ENCODE peak calls at places on chromosomes 11 and 22, in six cellular contexts. One of them, this sample, is unnamed.

GRCh38 chr11:26778000-26778757 is 56.3 kb upstream of the SLC5A12 start:
- DNase-seq in adipocyte: peak
- DNase-seq in fibroblast of the aortic adventitia: peak
- DNase-seq in AG10803: peak
- DNase-seq in heart right ventricle: no peak
- DNase-seq in bronchial epithelial cell: peak
- DNase-seq in this sample: peak

GRCh38 chr11:132997396-132997795 is 534.9 kb downstream of the OPCML start:
- DNase-seq in adipocyte: no peak
- DNase-seq in fibroblast of the aortic adventitia: no peak
- DNase-seq in bronchial epithelial cell: no peak
- DNase-seq in AG10803: no peak
- DNase-seq in heart right ventricle: no peak
- DNase-seq in this sample: no peak

GRCh38 chr11:89489930-89490329 is 1.2 kb downstream of the NOX4 start:
- DNase-seq in AG10803: no peak
- DNase-seq in heart right ventricle: no peak
- DNase-seq in adipocyte: no peak
- DNase-seq in bronchial epithelial cell: peak
- DNase-seq in fibroblast of the aortic adventitia: peak
- DNase-seq in this sample: no peak

GRCh38 chr11:112453601-112454577 is 193.2 kb upstream of the PLET1 start:
- DNase-seq in heart right ventricle: peak
- DNase-seq in AG10803: peak
- DNase-seq in fibroblast of the aortic adventitia: peak
- DNase-seq in bronchial epithelial cell: peak
- DNase-seq in adipocyte: peak
- DNase-seq in this sample: no peak

GRCh38 chr22:19785461-19786263 is 25.1 kb downstream of the TBX1 start:
- DNase-seq in fibroblast of the aortic adventitia: no peak
- DNase-seq in AG10803: no peak
- DNase-seq in heart right ventricle: no peak
- DNase-seq in adipocyte: no peak
- DNase-seq in bronchial epithelial cell: no peak
- DNase-seq in this sample: no peak

GRCh38 chr11:38014405-38014804 is 1416.4 kb upstream of the RAG2 start:
- DNase-seq in heart right ventricle: no peak
- DNase-seq in bronchial epithelial cell: no peak
- DNase-seq in adipocyte: peak
- DNase-seq in fibroblast of the aortic adventitia: peak
- DNase-seq in AG10803: peak
- DNase-seq in this sample: peak

GRCh38 chr11:69694781-69695180 is 9.0 kb downstream of the FGF19 start:
- DNase-seq in bronchial epithelial cell: no peak
- DNase-seq in heart right ventricle: no peak
- DNase-seq in adipocyte: no peak
- DNase-seq in fibroblast of the aortic adventitia: no peak
- DNase-seq in AG10803: no peak
- DNase-seq in this sample: no peak

GRCh38 chr11:70483077-70483861 is 84.9 kb downstream of the CTTN start:
- DNase-seq in heart right ventricle: peak
- DNase-seq in adipocyte: no peak
- DNase-seq in bronchial epithelial cell: peak
- DNase-seq in fibroblast of the aortic adventitia: peak
- DNase-seq in AG10803: peak
- DNase-seq in this sample: no peak

GRCh38 chr22:50218996-50219727 is 18.4 kb downstream of the SELENOO start:
- DNase-seq in adipocyte: peak
- DNase-seq in fibroblast of the aortic adventitia: peak
- DNase-seq in heart right ventricle: peak
- DNase-seq in bronchial epithelial cell: peak
- DNase-seq in AG10803: peak
- DNase-seq in this sample: peak

GRCh38 chr22:38172489-38173155 is 9.0 kb downstream of the PLA2G6 start:
- DNase-seq in adipocyte: no peak
- DNase-seq in AG10803: peak
- DNase-seq in heart right ventricle: peak
- DNase-seq in fibroblast of the aortic adventitia: no peak
- DNase-seq in bronchial epithelial cell: peak
- DNase-seq in this sample: no peak

GRCh38 chr11:78110351-78110750 is 29.1 kb downstream of the ALG8 start:
- DNase-seq in adipocyte: no peak
- DNase-seq in fibroblast of the aortic adventitia: no peak
- DNase-seq in bronchial epithelial cell: peak
- DNase-seq in heart right ventricle: no peak
- DNase-seq in AG10803: no peak
- DNase-seq in this sample: no peak

GRCh38 chr11:112025682-112026081 is 474 bp downstream of the DLAT start:
- DNase-seq in adipocyte: peak
- DNase-seq in fibroblast of the aortic adventitia: peak
- DNase-seq in bronchial epithelial cell: peak
- DNase-seq in heart right ventricle: no peak
- DNase-seq in AG10803: peak
- DNase-seq in this sample: no peak

GRCh38 chr22:34975721-34976120 is 90.2 kb upstream of the ISX start:
- DNase-seq in AG10803: peak
- DNase-seq in fibroblast of the aortic adventitia: no peak
- DNase-seq in heart right ventricle: no peak
- DNase-seq in adipocyte: peak
- DNase-seq in bronchial epithelial cell: peak
- DNase-seq in this sample: no peak

GRCh38 chr11:13717331-13717730 is 48.9 kb downstream of the FAR1 start:
- DNase-seq in fibroblast of the aortic adventitia: peak
- DNase-seq in AG10803: peak
- DNase-seq in bronchial epithelial cell: peak
- DNase-seq in heart right ventricle: no peak
- DNase-seq in adipocyte: peak
- DNase-seq in this sample: peak

GRCh38 chr11:69075421-69076128 is 26.8 kb downstream of the TPCN2 start:
- DNase-seq in bronchial epithelial cell: no peak
- DNase-seq in fibroblast of the aortic adventitia: peak
- DNase-seq in AG10803: peak
- DNase-seq in heart right ventricle: peak
- DNase-seq in adipocyte: peak
- DNase-seq in this sample: peak

GRCh38 chr11:119854521-119854920 is 125.5 kb upstream of the NECTIN1 start:
- DNase-seq in fibroblast of the aortic adventitia: no peak
- DNase-seq in adipocyte: no peak
- DNase-seq in bronchial epithelial cell: peak
- DNase-seq in AG10803: no peak
- DNase-seq in heart right ventricle: no peak
- DNase-seq in this sample: no peak

GRCh38 chr11:20021212-20021611 is 139.1 kb downstream of the DBX1 start:
- DNase-seq in bronchial epithelial cell: peak
- DNase-seq in heart right ventricle: no peak
- DNase-seq in fibroblast of the aortic adventitia: no peak
- DNase-seq in AG10803: no peak
- DNase-seq in adipocyte: no peak
- DNase-seq in this sample: no peak

GRCh38 chr11:120525285-120526085 is 13.9 kb downstream of the GRIK4 start:
- DNase-seq in adipocyte: no peak
- DNase-seq in fibroblast of the aortic adventitia: no peak
- DNase-seq in AG10803: no peak
- DNase-seq in bronchial epithelial cell: no peak
- DNase-seq in heart right ventricle: no peak
- DNase-seq in this sample: no peak

GRCh38 chr22:22953796-22954195 is 66.2 kb downstream of the IGLL5 start:
- DNase-seq in AG10803: no peak
- DNase-seq in bronchial epithelial cell: no peak
- DNase-seq in adipocyte: no peak
- DNase-seq in heart right ventricle: no peak
- DNase-seq in fibroblast of the aortic adventitia: no peak
- DNase-seq in this sample: no peak

GRCh38 chr11:2929511-2929879 is 275 bp upstream of the PHLDA2 start:
- DNase-seq in AG10803: peak
- DNase-seq in adipocyte: peak
- DNase-seq in fibroblast of the aortic adventitia: peak
- DNase-seq in heart right ventricle: peak
- DNase-seq in bronchial epithelial cell: peak
- DNase-seq in this sample: no peak

GRCh38 chr22:41357191-41357590 is 24.6 kb upstream of the TEF start:
- DNase-seq in fibroblast of the aortic adventitia: no peak
- DNase-seq in heart right ventricle: no peak
- DNase-seq in adipocyte: no peak
- DNase-seq in bronchial epithelial cell: no peak
- DNase-seq in AG10803: no peak
- DNase-seq in this sample: no peak

GRCh38 chr22:41354979-41355378 is 26.8 kb upstream of the TEF start:
- DNase-seq in fibroblast of the aortic adventitia: no peak
- DNase-seq in AG10803: no peak
- DNase-seq in adipocyte: no peak
- DNase-seq in heart right ventricle: no peak
- DNase-seq in bronchial epithelial cell: no peak
- DNase-seq in this sample: no peak

GRCh38 chr22:41355895-41356294 is 25.8 kb upstream of the TEF start:
- DNase-seq in heart right ventricle: no peak
- DNase-seq in fibroblast of the aortic adventitia: no peak
- DNase-seq in AG10803: no peak
- DNase-seq in bronchial epithelial cell: no peak
- DNase-seq in adipocyte: no peak
- DNase-seq in this sample: no peak

GRCh38 chr22:41358927-41359326 is 22.8 kb upstream of the TEF start:
- DNase-seq in bronchial epithelial cell: no peak
- DNase-seq in adipocyte: no peak
- DNase-seq in AG10803: no peak
- DNase-seq in fibroblast of the aortic adventitia: no peak
- DNase-seq in heart right ventricle: no peak
- DNase-seq in this sample: no peak

DNA sequence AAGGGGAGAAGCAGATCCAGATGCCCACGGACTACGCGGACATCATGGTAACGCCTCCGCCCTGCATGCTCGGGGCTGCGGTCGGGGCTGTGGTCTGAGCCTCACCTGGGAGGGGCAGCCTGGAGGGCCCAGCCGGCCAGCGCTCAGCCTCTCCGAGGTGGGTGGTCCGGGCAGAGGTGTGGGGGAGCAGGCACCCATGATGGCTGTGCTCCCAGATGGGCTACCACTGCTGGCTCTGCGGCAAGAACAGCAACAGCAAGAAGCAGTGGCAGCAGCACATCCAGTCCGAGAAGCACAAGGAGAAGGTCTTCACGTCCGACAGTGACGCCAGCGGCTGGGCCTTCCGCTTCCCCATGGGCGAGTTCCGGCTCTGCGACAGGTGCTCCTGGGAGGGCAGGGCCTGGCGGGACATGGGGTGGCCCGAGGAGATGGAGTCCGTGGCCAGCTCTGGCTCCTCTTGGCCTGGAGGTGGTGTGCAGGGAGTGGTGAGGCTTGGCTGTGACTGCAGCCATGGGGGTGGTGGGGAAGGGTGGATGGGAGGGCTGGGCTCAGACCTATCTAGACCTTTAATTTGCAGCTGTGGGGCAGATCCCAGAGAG is 25.2 kb upstream of the TEF start:
- DNase-seq in bronchial epithelial cell: no peak
- DNase-seq in adipocyte: no peak
- DNase-seq in AG10803: no peak
- DNase-seq in fibroblast of the aortic adventitia: no peak
- DNase-seq in heart right ventricle: no peak
- DNase-seq in this sample: no peak
- H3K4me3 ChIP-seq in bronchial epithelial cell: no peak
- H3K4me3 ChIP-seq in adipocyte: no peak
- H3K4me3 ChIP-seq in AG10803: no peak
- H3K4me3 ChIP-seq in fibroblast of the aortic adventitia: no peak
- H3K4me3 ChIP-seq in heart right ventricle: no peak
- H3K4me3 ChIP-seq in this sample: no peak

GRCh38 chr11:134644489-134645456 is 232.7 kb upstream of the B3GAT1 start:
- DNase-seq in fibroblast of the aortic adventitia: no peak
- DNase-seq in bronchial epithelial cell: no peak
- DNase-seq in heart right ventricle: no peak
- DNase-seq in adipocyte: no peak
- DNase-seq in AG10803: no peak
- DNase-seq in this sample: no peak
- H3K4me3 ChIP-seq in fibroblast of the aortic adventitia: no peak
- H3K4me3 ChIP-seq in bronchial epithelial cell: no peak
- H3K4me3 ChIP-seq in heart right ventricle: no peak
- H3K4me3 ChIP-seq in adipocyte: no peak
- H3K4me3 ChIP-seq in AG10803: no peak
- H3K4me3 ChIP-seq in this sample: no peak

DNA sequence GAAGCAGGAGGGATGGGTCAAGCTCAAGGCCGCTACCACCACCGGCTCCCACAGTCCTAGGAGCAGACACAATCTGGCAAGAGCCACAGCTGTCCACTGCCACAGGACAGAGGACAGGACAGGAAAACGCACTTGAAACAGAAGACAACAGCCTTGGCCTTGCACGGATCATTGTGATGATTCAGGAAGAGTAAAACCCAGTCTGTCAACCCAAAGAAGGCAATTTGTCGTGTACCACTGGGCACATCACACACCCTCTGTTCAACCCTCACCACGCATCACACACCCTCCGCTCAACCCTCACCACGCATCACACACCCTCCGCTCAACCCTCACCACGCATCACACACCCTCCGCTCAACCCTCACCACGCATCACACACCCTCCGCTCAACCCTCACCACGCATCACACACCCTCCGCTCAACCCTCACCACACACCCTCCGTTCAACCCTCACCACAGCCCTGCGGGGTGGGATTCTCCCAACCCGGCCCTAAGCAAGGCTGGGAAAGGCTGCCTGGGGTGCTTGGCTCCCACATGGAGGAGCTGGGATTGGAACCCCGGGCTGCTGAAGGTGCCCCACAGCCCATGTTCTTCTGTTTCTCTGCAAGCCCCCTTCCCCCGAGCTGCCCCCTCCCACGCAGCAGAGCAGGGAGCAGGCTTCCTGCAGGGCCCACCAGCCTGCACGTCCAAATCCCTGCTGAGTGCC is 11.3 kb upstream of the CDC42BPG start:
- DNase-seq in adipocyte: no peak
- DNase-seq in fibroblast of the aortic adventitia: no peak
- DNase-seq in bronchial epithelial cell: no peak
- DNase-seq in heart right ventricle: no peak
- DNase-seq in AG10803: no peak
- DNase-seq in this sample: no peak
- H3K4me3 ChIP-seq in adipocyte: peak
- H3K4me3 ChIP-seq in fibroblast of the aortic adventitia: no peak
- H3K4me3 ChIP-seq in bronchial epithelial cell: no peak
- H3K4me3 ChIP-seq in heart right ventricle: no peak
- H3K4me3 ChIP-seq in AG10803: no peak
- H3K4me3 ChIP-seq in this sample: no peak

GRCh38 chr22:48490513-48491411 is 1336.9 kb downstream of the BRD1 start:
- DNase-seq in heart right ventricle: no peak
- DNase-seq in fibroblast of the aortic adventitia: no peak
- DNase-seq in AG10803: no peak
- DNase-seq in bronchial epithelial cell: no peak
- DNase-seq in adipocyte: no peak
- DNase-seq in this sample: no peak

GRCh38 chr22:48488149-48488551 is 1339.5 kb downstream of the BRD1 start:
- DNase-seq in fibroblast of the aortic adventitia: no peak
- DNase-seq in adipocyte: no peak
- DNase-seq in heart right ventricle: no peak
- DNase-seq in bronchial epithelial cell: no peak
- DNase-seq in AG10803: peak
- DNase-seq in this sample: no peak

GRCh38 chr22:48488611-48489456 is 1338.8 kb downstream of the BRD1 start:
- DNase-seq in heart right ventricle: no peak
- DNase-seq in bronchial epithelial cell: no peak
- DNase-seq in adipocyte: no peak
- DNase-seq in AG10803: no peak
- DNase-seq in fibroblast of the aortic adventitia: no peak
- DNase-seq in this sample: no peak

GRCh38 chr22:48491451-48491941 is 1336.2 kb downstream of the BRD1 start:
- DNase-seq in AG10803: peak
- DNase-seq in bronchial epithelial cell: no peak
- DNase-seq in adipocyte: peak
- DNase-seq in heart right ventricle: no peak
- DNase-seq in fibroblast of the aortic adventitia: no peak
- DNase-seq in this sample: no peak

GRCh38 chr22:48489551-48490512 is 1337.8 kb downstream of the BRD1 start:
- DNase-seq in heart right ventricle: no peak
- DNase-seq in fibroblast of the aortic adventitia: no peak
- DNase-seq in bronchial epithelial cell: no peak
- DNase-seq in AG10803: peak
- DNase-seq in adipocyte: peak
- DNase-seq in this sample: no peak
- H3K4me3 ChIP-seq in heart right ventricle: peak
- H3K4me3 ChIP-seq in fibroblast of the aortic adventitia: peak
- H3K4me3 ChIP-seq in bronchial epithelial cell: no peak
- H3K4me3 ChIP-seq in AG10803: peak
- H3K4me3 ChIP-seq in adipocyte: peak
- H3K4me3 ChIP-seq in this sample: peak